ENCODE peak calls at places on chromosomes 1 and 21, in four cellular contexts. G, D, W and V are unnamed samples.

GRCh38 chr1:43293896-43294760 is 6.7 kb upstream of the TIE1 start:
- DNase-seq in W (no peak), D (no peak), G (peak; percentile 38), V (no peak)

GRCh38 chr1:82762829-82763532 is 962.2 kb downstream of the ADGRL2 start:
- DNase-seq in D (no peak), W (no peak), G (no peak), V (peak; percentile 4)

GRCh38 chr21:29196021-29196663 is 65.7 kb downstream of the MAP3K7CL start:
- DNase-seq in W (no peak), D (peak; percentile 66), G (peak; percentile 94), V (peak; percentile 70)

GRCh38 chr1:218351617-218352438 is 6.7 kb downstream of the TGFB2 start:
- DNase-seq in G (peak; percentile 90), W (peak; percentile 42), D (peak; percentile 82), V (no peak)

GRCh38 chr1:94873520-94874351 is 53.2 kb downstream of the CNN3 start:
- DNase-seq in G (no peak), W (no peak), D (no peak), V (peak; percentile 64)

GRCh38 chr1:98557808-98558390 is 103.6 kb upstream of the SNX7 start:
- DNase-seq in G (peak; percentile 20), D (no peak), W (no peak), V (no peak)

GRCh38 chr1:41810446-41810845 is 108.3 kb downstream of the HIVEP3 start:
- DNase-seq in D (no peak), W (no peak), G (peak; percentile 71), V (peak; percentile 67)

GRCh38 chr1:236143104-236143948 is 987 bp downstream of the GPR137B start:
- DNase-seq in G (peak; percentile 72), D (no peak), W (no peak), V (peak; percentile 63)

GRCh38 chr1:1207254-1207902 is 986 bp upstream of the TNFRSF18 start:
- DNase-seq in W (no peak), D (no peak), G (no peak), V (no peak)

GRCh38 chr1:52636701-52637695 is 4.0 kb downstream of the SHISAL2A start:
- DNase-seq in G (no peak), W (no peak), D (no peak), V (no peak)

GRCh38 chr21:37592496-37592895 is 225.9 kb downstream of the DYRK1A start:
- DNase-seq in W (no peak), D (no peak), G (no peak), V (no peak)

GRCh38 chr1:206946261-206946660 is at the start of gene PIGR:
- DNase-seq in G (no peak), W (no peak), D (no peak), V (no peak)

GRCh38 chr1:79899914-79900313 is 893.4 kb upstream of the ADGRL4 start:
- DNase-seq in G (peak; percentile 95), D (no peak), W (no peak), V (no peak)

GRCh38 chr1:230427981-230428380 is 1.8 kb upstream of the PGBD5 start:
- DNase-seq in G (no peak), W (no peak), D (no peak), V (no peak)

GRCh38 chr21:44527156-44527982 is 12.6 kb downstream of the KRTAP10-1 start:
- DNase-seq in G (no peak), W (peak; percentile 5), D (peak; percentile 32), V (no peak)

GRCh38 chr1:182952677-182953444 is at the start of gene SHCBP1L:
- DNase-seq in D (no peak), W (no peak), G (peak; percentile 41), V (no peak)

GRCh38 chr1:243957141-243957540 is 93.9 kb upstream of the ZBTB18 start:
- DNase-seq in G (no peak), W (no peak), D (no peak), V (no peak)

GRCh38 chr1:186202174-186202843 is 172.7 kb downstream of the TPR start:
- DNase-seq in W (peak; percentile 62), D (peak; percentile 82), G (peak; percentile 72), V (no peak)

GRCh38 chr21:17527711-17528110 is 14.9 kb downstream of the CXADR start:
- DNase-seq in D (no peak), G (no peak), W (no peak), V (no peak)

DNA sequence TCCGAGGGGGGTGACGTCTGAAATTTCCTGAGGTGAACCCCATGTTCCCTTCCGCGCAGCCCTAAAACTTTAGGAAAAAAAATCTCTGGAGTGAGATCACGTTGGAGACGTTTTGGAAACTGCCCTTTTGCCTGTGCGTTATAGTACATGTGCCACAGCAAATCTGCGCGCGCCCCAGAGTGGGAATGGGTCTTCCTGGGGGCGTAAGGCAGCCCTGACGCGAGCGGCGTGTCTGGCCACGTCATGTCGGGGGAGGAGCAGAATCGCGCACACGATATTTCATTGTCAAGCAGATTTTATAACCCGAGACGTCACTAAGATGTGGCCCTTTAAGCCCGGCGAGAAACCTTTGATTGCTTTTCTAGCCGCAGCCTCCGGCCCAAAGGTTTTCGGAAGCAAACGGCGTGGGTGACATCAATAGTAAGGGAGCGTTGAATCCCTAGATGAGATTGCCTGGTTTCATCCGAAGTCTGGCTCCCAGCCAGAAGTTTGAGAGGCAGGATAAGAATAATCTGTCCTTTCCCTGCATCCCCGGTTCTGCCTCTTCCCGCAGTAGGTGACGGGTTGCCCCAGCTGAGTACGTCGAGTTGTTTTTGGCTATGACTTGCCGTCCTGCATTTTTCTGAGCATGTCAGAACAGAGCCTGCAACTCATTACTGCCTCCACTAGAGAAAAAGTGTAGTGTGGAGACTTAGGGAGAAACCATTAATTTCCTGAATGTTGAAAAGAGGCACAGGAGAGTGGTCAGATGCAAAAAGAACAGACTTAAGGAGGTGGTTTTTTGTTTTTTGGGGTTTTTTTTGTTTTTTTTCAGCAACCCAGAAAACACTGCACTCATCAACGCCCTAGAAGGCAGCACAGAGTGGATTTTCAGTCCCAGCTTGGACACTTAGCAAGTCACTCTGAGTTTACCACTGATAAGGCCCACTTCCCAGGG is 800 bp upstream of the PMVK start:
- DNase-seq in G (peak; percentile 98), D (peak; percentile 97), W (peak; percentile 89), V (peak; percentile 95)
- H3K27ac ChIP-seq in G (peak overlapping the region; percentile 99), D (peak overlapping the region; percentile 98), W (peak overlapping the region; percentile 98), V (peak overlapping the region; percentile 96)

GRCh38 chr1:102837551-102837950 is 270.8 kb downstream of the COL11A1 start:
- DNase-seq in G (no peak), W (no peak), D (no peak), V (no peak)
- H3K9me3 ChIP-seq in G (no peaks in the 10 kb centered on the region), W (no peaks in the 10 kb centered on the region), D (no peaks in the 10 kb centered on the region), V (no peaks in the 10 kb centered on the region)

DNA sequence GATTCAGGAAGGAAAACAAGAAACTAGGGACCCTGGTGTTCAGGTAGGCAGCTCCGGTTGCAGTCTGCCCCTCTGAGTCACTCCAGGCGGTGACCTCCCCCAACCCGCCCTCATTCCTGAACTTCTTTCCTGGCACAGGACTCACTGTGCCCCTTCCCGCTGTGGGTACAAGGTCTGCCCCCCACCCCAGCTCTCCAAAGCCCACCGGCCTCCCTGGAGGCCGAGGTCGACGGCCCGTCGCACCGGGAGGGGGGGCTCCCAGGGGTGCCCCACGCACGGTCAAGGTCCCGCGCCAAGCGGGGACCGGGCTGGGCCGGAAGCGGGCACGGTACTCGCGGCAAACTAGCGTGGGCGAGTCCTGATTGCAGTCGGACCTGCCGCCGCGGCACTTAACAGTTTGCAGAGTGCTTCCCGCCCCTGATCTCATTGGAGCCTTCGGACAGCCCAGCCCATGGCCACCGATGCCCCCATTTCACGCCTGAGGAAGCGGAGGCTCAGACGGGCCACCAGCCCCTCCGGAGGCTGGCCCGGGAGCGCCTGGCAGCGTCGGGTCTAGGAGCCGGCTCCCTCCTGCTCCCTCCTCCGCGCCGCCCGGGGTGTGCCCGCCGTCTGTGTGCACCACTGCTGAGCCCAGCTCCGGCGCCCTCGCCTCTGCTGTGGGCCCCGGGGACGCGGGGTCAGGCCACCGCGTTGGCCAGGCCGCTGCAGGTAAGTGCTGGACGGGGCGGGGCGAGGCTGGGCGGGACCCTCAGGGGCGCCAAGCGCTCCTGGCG is at the start of gene GJB3:
- DNase-seq in G (no peak), W (no peak), D (peak; percentile 50), V (peak; percentile 46)
- H3K4me3 ChIP-seq in G (peak within 1 kb of the TSS; percentile 13), W (no peak within 1 kb of the TSS), D (no peak within 1 kb of the TSS), V (peak within 1 kb of the TSS; percentile 23)

GRCh38 chr1:89201489-89201794 is 2.7 kb upstream of the GBP4 start:
- DNase-seq in W (no peak), D (no peak), G (no peak), V (no peak)

GRCh38 chr1:89198500-89199072 is at the start of gene GBP4:
- DNase-seq in W (peak; percentile 41), G (peak; percentile 72), D (peak; percentile 70), V (peak; percentile 15)

GRCh38 chr1:89203166-89203565 is 4.4 kb upstream of the GBP4 start:
- DNase-seq in W (no peak), D (no peak), G (no peak), V (no peak)

GRCh38 chr1:89199515-89199914 is 773 bp upstream of the GBP4 start:
- DNase-seq in D (no peak), W (no peak), G (no peak), V (no peak)

GRCh38 chr1:89200668-89201488 is 2.1 kb upstream of the GBP4 start:
- DNase-seq in G (peak; percentile 42), W (no peak), D (no peak), V (no peak)
- H3K27ac ChIP-seq in G (peak overlapping the region; percentile 8), W (no peak overlapping the region), D (no peak overlapping the region), V (no peak overlapping the region)

GRCh38 chr1:152753586-152753985 is 4.2 kb upstream of the KPRP start:
- DNase-seq in G (no peak), D (no peak), W (no peak), V (no peak)
- H3K9me3 ChIP-seq in G (no peaks in the 10 kb centered on the region), D (no peaks in the 10 kb centered on the region), W (no peaks in the 10 kb centered on the region), V (no peaks in the 10 kb centered on the region)